ENCODE peak calls at places on chromosomes 4 and X, in ten cellular contexts. E, S, G, Z, F, O, C, I, R and P are unnamed samples. For H3K27me3, the result is how much of the 10 kb centered on the place peaks cover.

GRCh38 chr4:105196523-105197145 is 50.0 kb downstream of the TET2 start:
- DNase-seq in E (no peak), S (no peak), G (peak), Z (no peak), F (no peak), O (peak), C (no peak), I (no peak), R (no peak), P (no peak)

GRCh38 chr4:42482516-42483327 is 85.4 kb downstream of the SHISA3 start:
- DNase-seq in E (no peak), S (no peak), G (no peak), Z (no peak), F (no peak), O (no peak), C (no peak), I (no peak), R (no peak), P (no peak)

GRCh38 chrX:45667666-45668065 is 467.0 kb upstream of the DIPK2B start:
- DNase-seq in E (no peak), S (no peak), G (no peak), Z (no peak), F (no peak), O (peak), C (no peak), I (no peak), R (no peak), P (no peak)

GRCh38 chrX:625137-625691 is 5.4 kb upstream of the SHOX start:
- DNase-seq in E (no peak), S (no peak), G (no peak), Z (no peak), F (no peak), O (no peak), C (no peak), I (no peak), R (no peak), P (no peak)

GRCh38 chrX:54978448-54978847 is 15.5 kb downstream of the PFKFB1 start:
- DNase-seq in E (no peak), S (no peak), G (no peak), Z (no peak), F (no peak), O (peak), C (no peak), I (no peak), R (no peak), P (no peak)

GRCh38 chr4:158649111-158649680 is 22.5 kb downstream of the C4orf46 start:
- DNase-seq in E (no peak), S (no peak), G (no peak), Z (no peak), F (no peak), O (no peak), C (no peak), I (no peak), R (no peak), P (no peak)

GRCh38 chr4:45122406-45122805 is 396.1 kb upstream of the GNPDA2 start:
- DNase-seq in E (no peak), S (no peak), G (no peak), Z (no peak), F (no peak), O (no peak), C (no peak), I (no peak), R (no peak), P (no peak)

GRCh38 chr4:140249351-140249750 is 95.4 kb upstream of the MAML3 start:
- DNase-seq in E (no peak), S (peak), G (no peak), Z (no peak), F (no peak), O (peak), C (no peak), I (no peak), R (no peak), P (no peak)

GRCh38 chr4:73860175-73860574 is 7.1 kb downstream of the PF4V1 start:
- DNase-seq in E (no peak), S (no peak), G (no peak), Z (no peak), F (no peak), O (no peak), C (no peak), I (no peak), R (no peak), P (no peak)

GRCh38 chr4:155474758-155475157 is 98.0 kb upstream of the MAP9 start:
- DNase-seq in E (no peak), S (no peak), G (no peak), Z (no peak), F (no peak), O (no peak), C (no peak), I (no peak), R (no peak), P (no peak)

GRCh38 chrX:63713510-63713909 is 71.5 kb downstream of the ARHGEF9 start:
- DNase-seq in E (peak), S (no peak), G (peak), Z (no peak), F (peak), O (no peak), C (no peak), I (no peak), R (no peak), P (no peak)

GRCh38 chr4:102037566-102037965 is 247.0 kb downstream of the BANK1 start:
- DNase-seq in E (no peak), S (no peak), G (no peak), Z (no peak), F (no peak), O (no peak), C (no peak), I (no peak), R (no peak), P (no peak)

GRCh38 chr4:48127882-48128394 is 6.1 kb downstream of the TXK start:
- DNase-seq in E (peak), S (peak), G (peak), Z (peak), F (peak), O (peak), C (peak), I (peak), R (peak), P (peak)

GRCh38 chr4:47215759-47216158 is 184.4 kb downstream of the GABRB1 start:
- DNase-seq in E (no peak), S (no peak), G (no peak), Z (no peak), F (no peak), O (no peak), C (no peak), I (no peak), R (no peak), P (no peak)

GRCh38 chr4:8144359-8144758 is 14.3 kb downstream of the ABLIM2 start:
- DNase-seq in E (no peak), S (no peak), G (peak), Z (no peak), F (no peak), O (no peak), C (no peak), I (peak), R (peak), P (no peak)
- H3K27me3 ChIP-seq in E (under half), S (under half), G (under half), Z (under half), F (under half), O (under half), C (under half), I (under half), R (under half), P (under half)

GRCh38 chr4:7985891-7986441 is 46.3 kb upstream of the AFAP1 start:
- DNase-seq in E (no peak), S (no peak), G (no peak), Z (no peak), F (no peak), O (no peak), C (no peak), I (no peak), R (no peak), P (no peak)
- H3K27me3 ChIP-seq in E (under half), S (under half), G (under half), Z (under half), F (under half), O (under half), C (under half), I (under half), R (under half), P (under half)

DNA sequence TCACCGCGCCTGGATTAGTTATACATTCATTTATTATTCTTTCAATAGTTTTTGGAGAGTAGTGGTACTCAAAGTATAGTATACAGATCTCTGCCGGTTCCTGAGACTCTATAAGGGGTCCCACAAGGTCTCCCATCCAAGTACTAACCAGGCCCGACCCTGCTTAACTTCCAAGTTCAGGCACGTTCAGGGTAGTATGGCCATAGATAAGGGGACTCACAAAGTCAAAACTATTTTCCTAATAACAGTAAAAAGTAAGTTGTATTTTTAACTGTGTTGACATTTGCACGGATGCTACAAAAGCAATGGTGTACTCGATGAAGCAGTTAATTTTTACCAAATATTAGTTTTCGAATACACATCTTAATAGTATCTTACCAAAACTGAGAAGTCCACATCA is 84.4 kb upstream of the STK26 start:
- DNase-seq in E (no peak), S (no peak), G (no peak), Z (no peak), F (no peak), O (no peak), C (no peak), I (no peak), R (no peak), P (no peak)
- H3K27me3 ChIP-seq in E (under half), S (under half), G (under half), Z (under half), F (under half), O (under half), C (under half), I (under half), R (under half), P (under half)

DNA sequence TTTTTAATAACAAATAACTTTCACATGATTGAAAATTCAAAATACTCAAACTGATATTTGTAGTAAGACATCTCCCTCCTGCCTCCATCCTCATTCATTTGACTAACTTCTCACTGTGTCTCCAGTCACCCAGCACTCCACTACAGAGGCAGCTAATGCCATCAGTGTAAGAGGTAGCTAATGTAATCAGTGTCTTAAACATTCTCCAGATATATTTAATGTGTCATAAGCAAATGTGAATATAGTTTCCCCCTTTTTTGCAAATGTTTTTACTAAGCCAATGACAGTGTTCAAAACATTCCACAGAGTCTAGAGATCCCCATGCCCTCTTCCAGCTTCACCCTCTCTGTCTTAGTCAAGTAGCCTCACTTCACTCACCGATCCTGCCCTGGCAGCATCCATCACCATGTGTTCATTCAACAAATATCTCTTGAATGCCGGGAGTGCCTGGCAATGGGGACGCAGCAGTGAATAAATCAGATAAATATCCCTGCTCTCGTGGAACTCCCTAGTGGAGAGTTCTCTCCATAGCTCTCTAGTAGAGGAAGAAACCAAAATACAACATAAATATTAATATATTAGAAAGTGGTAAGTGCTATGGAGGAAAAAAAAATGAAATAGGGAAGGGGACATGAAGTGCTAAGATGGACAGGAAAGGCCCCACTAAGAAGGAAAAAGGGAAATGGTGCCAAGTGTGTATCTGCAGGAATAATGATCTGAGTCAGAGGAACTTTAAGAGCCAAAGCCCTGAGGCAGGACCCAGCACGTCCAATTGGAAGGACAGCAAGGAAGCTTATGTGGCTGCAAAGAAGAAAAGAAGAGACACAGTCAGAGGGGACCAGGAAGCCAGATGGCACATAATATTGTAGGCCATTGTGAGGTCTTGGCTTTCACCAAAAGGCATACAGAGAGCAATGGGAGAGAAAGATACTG is 18.7 kb downstream of the SCFD2 start:
- DNase-seq in E (no peak), S (no peak), G (no peak), Z (no peak), F (no peak), O (peak), C (no peak), I (no peak), R (no peak), P (no peak)
- H3K27me3 ChIP-seq in E (under half), S (under half), G (under half), Z (under half), F (under half), O (under half), C (under half), I (under half), R (under half), P (under half)

DNA sequence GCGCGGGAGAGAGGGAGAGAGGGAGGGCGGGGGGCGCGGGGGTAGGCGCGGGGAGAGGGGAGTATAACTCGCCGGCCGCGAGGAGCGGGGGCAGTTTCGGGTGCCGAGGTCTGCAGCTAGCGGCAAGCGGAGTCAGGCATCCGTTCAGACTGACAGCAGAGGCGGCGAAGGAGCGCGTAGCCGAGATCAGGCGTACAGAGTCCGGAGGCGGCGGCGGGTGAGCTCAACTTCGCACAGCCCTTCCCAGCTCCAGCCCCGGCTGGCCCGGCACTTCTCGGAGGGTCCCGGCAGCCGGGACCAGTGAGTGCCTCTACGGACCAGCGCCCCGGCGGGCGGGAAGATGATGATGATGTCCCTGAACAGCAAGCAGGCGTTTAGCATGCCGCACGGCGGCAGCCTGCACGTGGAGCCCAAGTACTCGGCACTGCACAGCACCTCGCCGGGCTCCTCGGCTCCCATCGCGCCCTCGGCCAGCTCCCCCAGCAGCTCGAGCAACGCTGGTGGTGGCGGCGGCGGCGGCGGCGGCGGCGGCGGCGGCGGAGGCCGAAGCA is at the start of gene POU4F2:
- DNase-seq in E (no peak), S (no peak), G (peak), Z (no peak), F (no peak), O (no peak), C (no peak), I (peak), R (peak), P (no peak)
- H3K27me3 ChIP-seq in E (half or more), S (under half), G (half or more), Z (under half), F (under half), O (under half), C (under half), I (under half), R (half or more), P (under half)